ENCODE peak calls at places on chromosome X, in eight cellular contexts. U, J, H, K, N, Z, W and D are unnamed samples.
A peak's percentile ranks its signal among the peaks of the same experiment; 100 is the strongest.

GRCh38 chrX:153708415-153708814 is 15.8 kb downstream of the BCAP31 start:
- DNase-seq in U (peak; percentile 64), J (peak; percentile 70), H (no peak), K (peak; percentile 92), N (peak; percentile 73), Z (no peak), W (peak; percentile 94), D (peak; percentile 47)

GRCh38 chrX:111503594-111503993 is 7.9 kb upstream of the SERTM2 start:
- DNase-seq in U (no peak), J (no peak), H (no peak), K (no peak), N (no peak), Z (no peak), W (no peak), D (no peak)

GRCh38 chrX:121062289-121062688 is 14.9 kb downstream of the GLUD2 start:
- DNase-seq in U (no peak), J (no peak), H (no peak), K (no peak), N (no peak), Z (no peak), W (no peak), D (no peak)

GRCh38 chrX:11793734-11794133 is 35.7 kb downstream of the MSL3 start:
- DNase-seq in U (no peak), J (no peak), H (no peak), K (no peak), N (no peak), Z (no peak), W (no peak), D (no peak)

GRCh38 chrX:124086411-124086810 is 124.9 kb downstream of the STAG2 start:
- DNase-seq in U (no peak), J (no peak), H (no peak), K (no peak), N (no peak), Z (peak; percentile 5), W (no peak), D (peak; percentile 46)

GRCh38 chrX:74080165-74080564 is 223.8 kb upstream of the ZCCHC13 start:
- DNase-seq in U (no peak), J (no peak), H (no peak), K (no peak), N (no peak), Z (no peak), W (no peak), D (no peak)

GRCh38 chrX:153662266-153662665 is 11.3 kb downstream of the PNCK start:
- DNase-seq in U (no peak), J (peak; percentile 65), H (peak; percentile 39), K (peak; percentile 54), N (peak; percentile 54), Z (peak; percentile 47), W (peak; percentile 95), D (peak; percentile 53)

GRCh38 chrX:1442724-1443367 is 9.9 kb downstream of the ASMTL start:
- DNase-seq in U (no peak), J (peak; percentile 29), H (no peak), K (no peak), N (no peak), Z (no peak), W (peak; percentile 0), D (no peak)

GRCh38 chrX:150236304-150236703 is 126.8 kb upstream of the MAMLD1 start:
- DNase-seq in U (no peak), J (peak; percentile 19), H (no peak), K (peak; percentile 25), N (no peak), Z (no peak), W (no peak), D (no peak)

GRCh38 chrX:2224141-2224540 is 276.6 kb downstream of the DHRSX start:
- DNase-seq in U (no peak), J (no peak), H (no peak), K (no peak), N (no peak), Z (no peak), W (no peak), D (no peak)

GRCh38 chrX:20067709-20068315 is 48.9 kb downstream of the MAP7D2 start:
- DNase-seq in U (peak; percentile 47), J (no peak), H (no peak), K (peak; percentile 87), N (no peak), Z (no peak), W (peak; percentile 32), D (no peak)

GRCh38 chrX:129979207-129979920 is 3.1 kb upstream of the BCORL1 start:
- DNase-seq in U (no peak), J (peak; percentile 53), H (no peak), K (no peak), N (no peak), Z (no peak), W (peak; percentile 64), D (no peak)

GRCh38 chrX:154296731-154297130 is 1.1 kb downstream of the TKTL1 start:
- DNase-seq in U (no peak), J (no peak), H (no peak), K (no peak), N (no peak), Z (no peak), W (no peak), D (no peak)

GRCh38 chrX:135295238-135295943 is 13.9 kb upstream of the ETDC start:
- DNase-seq in U (peak; percentile 25), J (peak; percentile 67), H (peak; percentile 28), K (peak; percentile 44), N (peak; percentile 6), Z (peak; percentile 34), W (peak; percentile 50), D (peak; percentile 20)